ENCODE peak calls at places on chromosomes 11 and 22, in eight cellular contexts. L is IMR-90, J is lower leg skin, R is NB4, X is sigmoid colon, E is GM12892, S is stomach, N is prostate gland. M is an unnamed sample.

GRCh38 chr11:69298778-69299461 is 5.0 kb downstream of the MYEOV start:
- DNase-seq in R (no peak), E (no peak), S (no peak), J (no peak), X (no peak), N (no peak), L (peak; percentile 48), M (no peak)

GRCh38 chr11:18005376-18006129 is 7.3 kb downstream of the SERGEF start:
- DNase-seq in J (no peak), N (no peak), E (no peak), S (no peak), L (no peak), R (peak; percentile 16), X (no peak), M (no peak)

GRCh38 chr11:69648679-69649575 is 8.0 kb downstream of the CCND1 start:
- DNase-seq in E (no peak), R (no peak), S (no peak), L (no peak), X (peak; percentile 60), J (no peak), N (no peak), M (no peak)

GRCh38 chr22:33832558-33833151 is 87.6 kb downstream of the LARGE1 start:
- DNase-seq in J (no peak), X (peak; percentile 76), R (no peak), E (no peak), N (no peak), S (peak; percentile 52), L (no peak), M (no peak)

GRCh38 chr22:35275580-35275979 is 18.3 kb downstream of the HMGXB4 start:
- DNase-seq in N (no peak), X (no peak), R (no peak), J (no peak), E (no peak), L (peak; percentile 66), S (no peak), M (no peak)

GRCh38 chr11:33857924-33858323 is 34.0 kb downstream of the LMO2 start:
- DNase-seq in J (peak; percentile 96), X (peak; percentile 84), R (peak; percentile 85), N (peak; percentile 57), L (peak; percentile 54), S (peak; percentile 77), E (peak; percentile 38), M (peak; percentile 52)

GRCh38 chr11:20612416-20612815 is 13.0 kb downstream of the SLC6A5 start:
- DNase-seq in J (peak; percentile 26), N (no peak), E (no peak), X (no peak), S (no peak), L (no peak), R (no peak), M (no peak)

GRCh38 chr22:46092011-46092410 is 58.3 kb upstream of the PPARA start:
- DNase-seq in L (no peak), X (no peak), S (no peak), N (no peak), J (no peak), R (no peak), E (no peak), M (no peak)

GRCh38 chr11:14148653-14149273 is 186.2 kb downstream of the SPON1 start:
- DNase-seq in X (no peak), N (no peak), E (no peak), J (no peak), L (peak; percentile 44), R (peak; percentile 22), S (no peak), M (no peak)

GRCh38 chr11:35061516-35062440 is 77.2 kb upstream of the CD44 start:
- DNase-seq in J (no peak), N (peak; percentile 39), S (no peak), X (no peak), E (no peak), L (no peak), R (no peak), M (no peak)

GRCh38 chr22:42964994-42965699 is 49.8 kb downstream of the PACSIN2 start:
- DNase-seq in E (no peak), L (peak; percentile 45), N (no peak), J (no peak), R (no peak), S (no peak), X (no peak), M (no peak)

GRCh38 chr22:32680277-32680676 is 121.2 kb upstream of the TIMP3 start:
- DNase-seq in E (no peak), L (no peak), J (no peak), S (no peak), N (no peak), X (no peak), R (no peak), M (no peak)

GRCh38 chr22:27554106-27554814 is 247.3 kb downstream of the MN1 start:
- DNase-seq in N (no peak), R (peak; percentile 25), S (peak; percentile 30), E (no peak), J (no peak), L (peak; percentile 20), X (no peak), M (no peak)

GRCh38 chr11:85685820-85686459 is at the start of gene CCDC89:
- DNase-seq in S (peak; percentile 30), X (peak; percentile 92), R (no peak), N (no peak), L (peak; percentile 99), J (peak; percentile 92), E (no peak), M (peak; percentile 94)

GRCh38 chr22:21445437-21446127 is 21.6 kb upstream of the TMEM191C start:
- DNase-seq in S (peak; percentile 18), L (no peak), E (no peak), N (peak; percentile 2), J (no peak), X (peak; percentile 58), R (no peak), M (no peak)

GRCh38 chr11:123211981-123212380 is 16.9 kb upstream of the CLMP start:
- DNase-seq in E (no peak), J (no peak), S (no peak), R (no peak), N (no peak), L (peak; percentile 28), X (no peak), M (no peak)

GRCh38 chr11:80943226-80943625 is 1502.4 kb upstream of the TENM4 start:
- DNase-seq in N (no peak), R (no peak), X (no peak), L (no peak), J (no peak), S (no peak), E (no peak), M (no peak)

GRCh38 chr22:33831207-33831606 is 89.1 kb downstream of the LARGE1 start:
- DNase-seq in J (no peak), L (no peak), R (no peak), N (no peak), E (no peak), S (no peak), X (no peak), M (no peak)

GRCh38 chr11:288328-289144 is at the start of gene PGGHG:
- DNase-seq in J (peak; percentile 93), S (peak; percentile 84), N (no peak), L (no peak), X (peak; percentile 87), E (peak; percentile 95), R (peak; percentile 73), M (peak; percentile 99)

GRCh38 chr11:94938399-94939055 is 34.8 kb downstream of the CWC15 start:
- DNase-seq in S (no peak), E (no peak), R (no peak), L (peak; percentile 92), J (peak; percentile 92), X (peak; percentile 90), N (peak; percentile 36), M (no peak)

GRCh38 chr22:37749223-37749622 is 52.4 kb downstream of the TRIOBP start:
- DNase-seq in R (no peak), N (peak; percentile 83), X (no peak), S (peak; percentile 84), L (no peak), E (no peak), J (no peak), M (no peak)
- TF ChIP-seq POLR2A in R (no peak), N (peak; percentile 49), X (no peak), S (no peak), L (no peak), E (no peak), J (no peak), M (no peak)

GRCh38 chr22:38982008-38982927 is at the start of gene APOBEC3B:
- DNase-seq in E (peak; percentile 77), N (peak; percentile 88), S (peak; percentile 87), L (peak; percentile 95), X (peak; percentile 94), J (peak; percentile 95), R (peak; percentile 96), M (peak; percentile 63)
- TF ChIP-seq POLR2A in E (no peak), N (peak; percentile 68), S (no peak), L (peak; percentile 31), X (no peak), J (no peak), R (no peak), M (peak; percentile 15)

DNA sequence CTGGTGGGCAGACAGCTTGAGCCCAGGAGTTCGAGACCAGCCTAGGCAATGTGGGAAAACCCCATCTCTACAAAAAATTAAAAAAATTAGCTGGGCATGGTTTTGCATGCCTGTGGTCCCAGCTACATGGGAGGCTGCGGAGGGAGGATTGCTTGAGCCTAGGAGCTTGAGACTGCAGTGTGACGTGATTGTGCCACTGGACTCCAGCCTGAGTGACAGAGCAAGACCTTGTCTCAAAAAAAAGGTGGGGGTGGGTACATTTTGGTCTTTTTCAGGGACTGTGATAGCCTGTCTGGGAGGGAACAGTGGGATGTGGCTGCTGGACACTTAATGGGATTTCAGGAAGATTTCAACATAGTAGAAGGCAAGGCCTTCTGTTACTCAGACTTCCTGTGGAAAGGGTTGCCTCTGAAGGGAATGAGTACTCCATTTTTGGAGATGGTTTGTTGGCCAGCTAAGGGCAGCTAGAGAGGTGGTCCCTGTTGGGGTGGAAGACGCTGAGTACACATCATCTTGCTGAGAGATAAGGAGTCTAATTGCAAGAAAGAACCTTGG is 40.6 kb downstream of the RELT start:
- DNase-seq in E (no peak), R (no peak), L (peak; percentile 39), S (no peak), N (no peak), J (no peak), X (no peak), M (no peak)
- TF ChIP-seq POLR2A in E (no peak), R (no peak), L (no peak), S (no peak), N (no peak), J (no peak), X (no peak), M (no peak)

GRCh38 chr11:61968758-61969390 is 1.4 kb upstream of the FTH1 start:
- DNase-seq in S (peak; percentile 11), X (peak; percentile 62), J (peak; percentile 77), E (no peak), N (no peak), L (no peak), R (no peak), M (no peak)

GRCh38 chr11:61969391-61969758 is 1.9 kb upstream of the FTH1 start:
- DNase-seq in E (no peak), N (no peak), L (no peak), R (no peak), S (no peak), X (no peak), J (no peak), M (no peak)

GRCh38 chr11:61967924-61968757 is 707 bp upstream of the FTH1 start:
- DNase-seq in E (peak; percentile 54), R (peak; percentile 93), L (no peak), J (peak; percentile 91), X (peak; percentile 76), S (peak; percentile 49), N (no peak), M (no peak)

GRCh38 chr11:61971177-61972111 is 4.0 kb upstream of the FTH1 start:
- DNase-seq in X (peak; percentile 100), J (peak; percentile 99), R (peak; percentile 99), L (peak; percentile 99), S (peak; percentile 96), N (peak; percentile 98), E (no peak), M (peak; percentile 88)

GRCh38 chr11:61969838-61970452 is 2.5 kb upstream of the FTH1 start:
- DNase-seq in X (no peak), S (no peak), L (peak; percentile 87), R (peak; percentile 91), J (no peak), E (no peak), N (no peak), M (no peak)
- TF ChIP-seq POLR2A in X (no peak), S (no peak), L (no peak), R (no peak), J (no peak), E (no peak), N (no peak), M (no peak)